ENCODE peak calls at places on chromosomes 1 and 21, in five cellular contexts. X is ovary; Y is BJ; D is CD8-positive, alpha-beta T cell; P is A549. J is an unnamed sample.

GRCh38 chr1:179166663-179167417 is 62.6 kb downstream of the ABL2 start:
- DNase-seq in X (no peak), Y (peak; percentile 57), D (no peak), P (no peak), J (no peak)

GRCh38 chr21:16081304-16081703 is 351.5 kb downstream of the USP25 start:
- DNase-seq in X (no peak), Y (no peak), D (no peak), P (no peak), J (no peak)

GRCh38 chr1:112060266-112060665 is 70.8 kb upstream of the KCND3 start:
- DNase-seq in X (no peak), Y (no peak), D (no peak), P (no peak), J (no peak)

GRCh38 chr1:28934676-28935075 is 20.3 kb downstream of the EPB41 start:
- DNase-seq in X (no peak), Y (no peak), D (no peak), P (no peak), J (no peak)

GRCh38 chr1:163744488-163744887 is 422.7 kb downstream of the NUF2 start:
- DNase-seq in X (no peak), Y (no peak), D (no peak), P (no peak), J (no peak)

GRCh38 chr1:199780948-199781347 is 246.6 kb upstream of the NR5A2 start:
- DNase-seq in X (no peak), Y (peak; percentile 4), D (no peak), P (no peak), J (no peak)

GRCh38 chr21:29394051-29394450 is 95.3 kb downstream of the BACH1 start:
- DNase-seq in X (no peak), Y (no peak), D (no peak), P (no peak), J (no peak)

GRCh38 chr1:241499910-241500309 is 19.6 kb downstream of the FH start:
- DNase-seq in X (no peak), Y (no peak), D (no peak), P (peak; percentile 24), J (no peak)

GRCh38 chr1:30417701-30418425 is 305.5 kb downstream of the MATN1 start:
- DNase-seq in X (no peak), Y (no peak), D (no peak), P (no peak), J (no peak)

GRCh38 chr1:238562376-238562775 is 671.7 kb upstream of the ZP4 start:
- DNase-seq in X (no peak), Y (peak; percentile 6), D (no peak), P (no peak), J (no peak)

GRCh38 chr1:157107702-157108101 is 8.1 kb upstream of the ETV3L start:
- DNase-seq in X (no peak), Y (no peak), D (no peak), P (no peak), J (no peak)

GRCh38 chr1:151061012-151061401 is 810 bp downstream of the MLLT11 start:
- DNase-seq in X (no peak), Y (no peak), D (no peak), P (no peak), J (no peak)

GRCh38 chr1:25425098-25426085 is 4.8 kb upstream of the RHCE start:
- DNase-seq in X (no peak), Y (no peak), D (no peak), P (no peak), J (no peak)

GRCh38 chr1:101241485-101242225 is 4.8 kb downstream of the S1PR1 start:
- DNase-seq in X (no peak), Y (no peak), D (no peak), P (no peak), J (no peak)

GRCh38 chr1:8025061-8025670 is 943 bp downstream of the ERRFI1 start:
- DNase-seq in X (no peak), Y (no peak), D (no peak), P (no peak), J (no peak)

GRCh38 chr1:206982216-206982615 is 12.0 kb upstream of the FCAMR start:
- DNase-seq in X (no peak), Y (no peak), D (peak; percentile 30), P (peak; percentile 73), J (no peak)

GRCh38 chr1:116760996-116761665 is 6.9 kb downstream of the CD2 start:
- DNase-seq in X (no peak), Y (no peak), D (no peak), P (no peak), J (no peak)

GRCh38 chr1:210457566-210457965 is 128.9 kb downstream of the HHAT start:
- DNase-seq in X (no peak), Y (no peak), D (no peak), P (no peak), J (peak; percentile 63)

GRCh38 chr1:59707216-59707615 is 107.5 kb upstream of the HOOK1 start:
- DNase-seq in X (peak; percentile 77), Y (peak; percentile 82), D (no peak), P (peak; percentile 12), J (peak; percentile 80)

GRCh38 chr1:62068302-62068936 is 126.2 kb upstream of the L1TD1 start:
- DNase-seq in X (no peak), Y (no peak), D (no peak), P (no peak), J (no peak)

GRCh38 chr1:98053471-98054366 is 132.9 kb upstream of the DPYD start:
- DNase-seq in X (peak; percentile 45), Y (no peak), D (no peak), P (no peak), J (no peak)

GRCh38 chr1:11650331-11650991 is 3.8 kb downstream of the FBXO2 start:
- DNase-seq in X (no peak), Y (no peak), D (peak; percentile 66), P (peak; percentile 57), J (no peak)

GRCh38 chr1:11651017-11651416 is 3.2 kb downstream of the FBXO2 start:
- DNase-seq in X (no peak), Y (no peak), D (no peak), P (no peak), J (no peak)

GRCh38 chr1:11649237-11649623 is 5.0 kb downstream of the FBXO2 start:
- DNase-seq in X (no peak), Y (no peak), D (no peak), P (no peak), J (no peak)

GRCh38 chr1:11648732-11649158 is 5.5 kb downstream of the FBXO2 start:
- DNase-seq in X (no peak), Y (no peak), D (peak; percentile 12), P (no peak), J (no peak)

GRCh38 chr1:11649624-11650330 is 4.5 kb downstream of the FBXO2 start:
- DNase-seq in X (no peak), Y (no peak), D (no peak), P (no peak), J (no peak)
- H3K4me3 ChIP-seq in X (no peak overlapping the region), Y (no peak overlapping the region), D (peak overlapping the region; percentile 25), P (peak overlapping the region; percentile 26), J (no peak overlapping the region)

DNA sequence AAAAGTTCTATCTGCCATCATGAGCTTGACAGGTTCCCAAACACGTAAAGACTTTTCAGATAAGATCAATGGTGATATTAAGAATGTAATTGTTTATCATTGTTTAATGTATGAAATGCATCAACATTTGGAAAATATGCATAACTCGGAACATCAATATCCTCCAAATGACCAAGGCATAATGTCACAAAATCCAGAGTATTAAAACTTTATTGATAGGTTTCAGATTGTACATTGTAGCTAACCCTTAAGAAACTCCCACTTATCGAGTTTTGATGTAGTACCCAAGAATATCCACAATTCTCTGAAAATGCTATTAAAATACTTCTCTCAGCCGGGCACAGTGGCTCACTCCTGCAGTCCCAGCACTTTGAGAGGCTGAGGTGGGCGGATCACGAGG is 12.1 kb upstream of the TNNI1 start:
- DNase-seq in X (no peak), Y (no peak), D (no peak), P (no peak), J (no peak)
- TF ChIP-seq CTCF in X (no peak), Y (no peak), D (no peak), P (no peak), J (no peak)

GRCh38 chr1:1776672-1777393 is 1.4 kb downstream of the NADK start:
- DNase-seq in X (no peak), Y (no peak), D (no peak), P (no peak), J (no peak)

GRCh38 chr1:1779691-1780597 is 1.7 kb upstream of the NADK start:
- DNase-seq in X (peak; percentile 65), Y (no peak), D (peak; percentile 31), P (no peak), J (no peak)

GRCh38 chr1:1778827-1779675 is 781 bp upstream of the NADK start:
- DNase-seq in X (peak; percentile 57), Y (no peak), D (peak; percentile 47), P (peak; percentile 28), J (no peak)

GRCh38 chr1:1777510-1777909 is 760 bp downstream of the NADK start:
- DNase-seq in X (peak; percentile 78), Y (no peak), D (no peak), P (no peak), J (no peak)

GRCh38 chr1:1777950-1778826 is at the start of gene NADK:
- DNase-seq in X (peak; percentile 64), Y (no peak), D (peak; percentile 45), P (peak; percentile 52), J (no peak)
- H3K4me3 ChIP-seq in X (peak within 1 kb of the TSS; percentile 74), Y (peak within 1 kb of the TSS; percentile 90), D (peak within 1 kb of the TSS; percentile 64), P (peak within 1 kb of the TSS; percentile 78), J (peak within 1 kb of the TSS; percentile 94)

GRCh38 chr21:45640001-45640887 is 3.3 kb upstream of the PCBP3 start:
- DNase-seq in X (no peak), Y (no peak), D (no peak), P (no peak), J (no peak)

GRCh38 chr21:45642122-45642813 is 1.3 kb upstream of the PCBP3 start:
- DNase-seq in X (no peak), Y (no peak), D (no peak), P (no peak), J (no peak)

GRCh38 chr21:45639206-45640000 is 4.1 kb upstream of the PCBP3 start:
- DNase-seq in X (no peak), Y (no peak), D (no peak), P (no peak), J (no peak)

GRCh38 chr21:45641480-45642035 is 2.0 kb upstream of the PCBP3 start:
- DNase-seq in X (peak; percentile 42), Y (no peak), D (no peak), P (no peak), J (no peak)

DNA sequence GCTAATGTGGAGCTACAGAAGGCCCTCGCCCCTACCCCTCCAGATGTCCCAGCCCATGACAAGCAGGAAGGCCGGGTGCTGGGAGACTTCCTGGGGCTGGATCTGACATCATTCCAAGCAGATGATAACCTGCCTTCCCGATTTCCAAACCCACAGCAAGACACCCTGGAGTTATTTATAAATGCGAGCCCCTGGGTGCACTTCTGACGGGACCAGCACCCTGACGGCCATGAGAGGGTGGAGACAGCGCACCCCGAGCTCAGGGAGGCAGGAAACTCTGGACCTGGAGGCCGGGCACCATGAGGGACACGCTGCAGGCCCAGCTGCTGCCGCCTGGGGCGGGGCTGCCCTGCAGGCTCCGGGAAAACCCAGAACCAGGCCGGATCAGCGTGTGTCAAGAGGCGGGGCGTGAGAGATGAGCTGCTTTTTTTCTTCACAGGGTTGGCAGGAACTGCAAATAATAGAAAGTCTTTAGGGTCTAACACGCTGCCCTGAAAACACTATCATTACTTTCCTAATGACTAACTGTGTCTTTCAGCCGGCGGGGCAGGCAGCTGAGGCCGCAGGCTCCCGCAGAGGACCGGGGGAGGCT is 2.5 kb upstream of the PCBP3 start:
- DNase-seq in X (peak; percentile 35), Y (no peak), D (no peak), P (no peak), J (no peak)
- TF ChIP-seq CTCF in X (no peak), Y (peak; percentile 30), D (no peak), P (no peak), J (no peak)